ENCODE peak calls at places on chromosomes 11 and 22, in four cellular contexts. V, C, W and B are unnamed samples.

GRCh38 chr11:112652786-112653390 is 308.3 kb upstream of the NCAM1 start:
- DNase-seq in V (no peak), C (peak), W (no peak), B (peak)

GRCh38 chr11:35615911-35616900 is 2.1 kb upstream of the FJX1 start:
- DNase-seq in V (no peak), C (peak), W (peak), B (peak)

GRCh38 chr22:17258015-17258827 is 39.0 kb upstream of the ADA2 start:
- DNase-seq in V (peak), C (peak), W (no peak), B (peak)

GRCh38 chr11:41486436-41486835 is 27.0 kb upstream of the LRRC4C start:
- DNase-seq in V (no peak), C (no peak), W (no peak), B (no peak)

GRCh38 chr11:105298174-105298573 is 158.6 kb upstream of the CARD18 start:
- DNase-seq in V (no peak), C (no peak), W (no peak), B (no peak)

GRCh38 chr22:23533328-23533762 is 46.7 kb downstream of the IGLL1 start:
- DNase-seq in V (no peak), C (no peak), W (no peak), B (peak)

GRCh38 chr11:73758451-73758850 is 2.4 kb downstream of the RAB6A start:
- DNase-seq in V (no peak), C (no peak), W (no peak), B (no peak)

GRCh38 chr22:38871360-38872171 is 450 bp downstream of the CBX6 start:
- DNase-seq in V (peak), C (no peak), W (peak), B (peak)

GRCh38 chr22:46116491-46116958 is 33.8 kb upstream of the PPARA start:
- DNase-seq in V (peak), C (peak), W (peak), B (peak)

GRCh38 chr22:37650463-37651136 is 7.9 kb upstream of the PDXP start:
- DNase-seq in V (no peak), C (no peak), W (no peak), B (no peak)

GRCh38 chr11:103892603-103893002 is 143.8 kb upstream of the DDI1 start:
- DNase-seq in V (no peak), C (peak), W (no peak), B (peak)

GRCh38 chr11:118084247-118084646 is 2.5 kb downstream of the SMIM35 start:
- DNase-seq in V (no peak), C (no peak), W (no peak), B (no peak)

GRCh38 chr11:104333977-104334376 is 170.0 kb upstream of the PDGFD start:
- DNase-seq in V (no peak), C (no peak), W (no peak), B (no peak)

GRCh38 chr11:44032304-44033085 is 15.3 kb upstream of the ACCSL start:
- DNase-seq in V (no peak), C (peak), W (no peak), B (peak)

GRCh38 chr11:83257638-83258229 is 28.4 kb downstream of the CCDC90B start:
- DNase-seq in V (no peak), C (peak), W (peak), B (peak)

GRCh38 chr22:33210129-33210784 is 152.1 kb upstream of the SYN3 start:
- DNase-seq in V (no peak), C (peak), W (peak), B (peak)